ENCODE peak calls at places on chromosomes 11 and 22, in seven cellular contexts. W, N, U, T, L, I and D are unnamed samples.

GRCh38 chr22:49569286-49570031 is 258.2 kb downstream of the BRD1 start:
- DNase-seq in W (no peak), L (no peak), I (no peak), U (no peak), N (no peak), T (peak; percentile 13), D (no peak)

GRCh38 chr11:105448703-105449079 is 161.2 kb upstream of the GRIA4 start:
- DNase-seq in L (no peak), U (no peak), T (no peak), W (no peak), I (no peak), N (no peak), D (no peak)

GRCh38 chr22:20809538-20810185 is 35.7 kb downstream of the SERPIND1 start:
- DNase-seq in N (no peak), U (no peak), L (no peak), W (no peak), I (no peak), T (no peak), D (no peak)

GRCh38 chr11:126284829-126285228 is 1.9 kb downstream of the TIRAP start:
- DNase-seq in U (peak; percentile 83), T (peak; percentile 55), N (peak; percentile 72), I (no peak), W (peak; percentile 93), L (peak; percentile 34), D (no peak)

GRCh38 chr22:30183861-30184278 is 62.7 kb downstream of the LIF start:
- DNase-seq in L (no peak), I (no peak), W (peak; percentile 27), N (no peak), T (no peak), U (no peak), D (no peak)

GRCh38 chr22:20580611-20581502 is 73.4 kb downstream of the MED15 start:
- DNase-seq in W (no peak), U (no peak), I (no peak), N (no peak), L (no peak), T (peak; percentile 20), D (peak; percentile 4)

GRCh38 chr11:114832532-114833125 is 154.3 kb downstream of the NXPE2 start:
- DNase-seq in N (peak; percentile 83), I (peak; percentile 23), T (no peak), L (no peak), U (no peak), W (no peak), D (no peak)

GRCh38 chr11:12587333-12587997 is 86.8 kb upstream of the TEAD1 start:
- DNase-seq in I (peak; percentile 8), U (no peak), L (no peak), W (peak; percentile 68), T (no peak), N (no peak), D (no peak)

GRCh38 chr11:10305964-10306918 is 1.4 kb downstream of the ADM start:
- DNase-seq in I (peak; percentile 26), L (no peak), U (no peak), T (peak; percentile 53), N (no peak), W (peak; percentile 46), D (peak; percentile 30)

GRCh38 chr11:115652501-115652900 is 148.3 kb upstream of the CADM1 start:
- DNase-seq in I (no peak), L (no peak), N (no peak), W (no peak), U (no peak), T (no peak), D (no peak)

GRCh38 chr11:69834251-69834650 is 15.0 kb upstream of the FGF3 start:
- DNase-seq in N (no peak), W (no peak), I (no peak), L (no peak), U (no peak), T (no peak), D (no peak)

GRCh38 chr11:126132319-126132718 is 69.7 kb upstream of the CDON start:
- DNase-seq in L (no peak), T (peak; percentile 63), U (no peak), N (peak; percentile 50), W (peak; percentile 23), I (no peak), D (peak; percentile 53)